ENCODE peak calls at places on chromosomes 6 and 20, in five cellular contexts. Y is BJ; I is heart right ventricle; M is Peyer's patch; T is CD8-positive, alpha-beta T cell. A is an unnamed sample.

GRCh38 chr20:19249515-19249914 is 37.1 kb downstream of the SLC24A3 start:
- DNase-seq in Y (no peak), I (no peak), T (no peak), M (no peak), A (no peak)

GRCh38 chr6:146913842-146914562 is 290.2 kb upstream of the STXBP5 start:
- DNase-seq in I (peak; percentile 51), M (no peak), Y (peak; percentile 95), T (no peak), A (no peak)

GRCh38 chr6:94130458-94130857 is 711.1 kb upstream of the EPHA7 start:
- DNase-seq in I (no peak), M (no peak), Y (no peak), T (no peak), A (no peak)

GRCh38 chr6:65566117-65566516 is 140.9 kb downstream of the EYS start:
- DNase-seq in Y (no peak), I (no peak), M (no peak), T (no peak), A (no peak)

GRCh38 chr6:35601331-35602132 is 87.2 kb downstream of the FKBP5 start:
- DNase-seq in T (peak; percentile 78), I (peak; percentile 25), M (peak; percentile 68), Y (peak; percentile 50), A (peak; percentile 33)

GRCh38 chr6:137852346-137852745 is 14.7 kb upstream of the TNFAIP3 start:
- DNase-seq in M (no peak), Y (no peak), I (no peak), T (no peak), A (no peak)

GRCh38 chr6:34926655-34927054 is 37.6 kb downstream of the ANKS1A start:
- DNase-seq in M (no peak), Y (peak; percentile 16), T (no peak), I (no peak), A (no peak)

GRCh38 chr6:83270971-83271714 is 78.0 kb downstream of the RWDD2A start:
- DNase-seq in Y (peak; percentile 74), I (no peak), T (no peak), M (no peak), A (no peak)

GRCh38 chr6:127464161-127464880 is 5.1 kb upstream of the KIAA0408 start:
- DNase-seq in M (no peak), Y (peak; percentile 42), I (no peak), T (no peak), A (no peak)

GRCh38 chr6:123546537-123546936 is 90.2 kb downstream of the TRDN start:
- DNase-seq in M (no peak), T (no peak), Y (no peak), I (no peak), A (no peak)

GRCh38 chr6:51398064-51398740 is 579.5 kb downstream of the TFAP2B start:
- DNase-seq in T (no peak), M (no peak), I (no peak), Y (no peak), A (no peak)

GRCh38 chr20:33944914-33945313 is 48.8 kb upstream of the RALY start:
- DNase-seq in M (no peak), Y (no peak), I (no peak), T (no peak), A (no peak)

GRCh38 chr20:58306421-58307261 is 2.9 kb upstream of the RAB22A start:
- DNase-seq in T (peak; percentile 67), I (peak; percentile 28), Y (no peak), M (peak; percentile 60), A (no peak)

GRCh38 chr6:159594106-159594749 is 98.8 kb downstream of the SOD2 start:
- DNase-seq in I (no peak), M (no peak), Y (no peak), T (no peak), A (no peak)

GRCh38 chr6:126051739-126052138 is 65.4 kb downstream of the TRMT11 start:
- DNase-seq in T (no peak), I (no peak), M (no peak), Y (no peak), A (no peak)

GRCh38 chr6:36443951-36444428 is 1.2 kb downstream of the KCTD20 start:
- DNase-seq in Y (no peak), M (no peak), T (no peak), I (no peak), A (no peak)

GRCh38 chr6:97068211-97068610 is 143.7 kb downstream of the KLHL32 start:
- DNase-seq in Y (no peak), M (no peak), T (no peak), I (no peak), A (no peak)

GRCh38 chr20:46307139-46307998 is 929 bp downstream of the CDH22 start:
- DNase-seq in I (no peak), M (peak; percentile 54), Y (no peak), T (peak; percentile 83), A (no peak)

GRCh38 chr6:69768664-69769063 is 28.1 kb downstream of the LMBRD1 start:
- DNase-seq in T (no peak), M (no peak), I (no peak), Y (no peak), A (no peak)

GRCh38 chr20:62047666-62048345 is 17.9 kb downstream of the TAF4 start:
- DNase-seq in I (no peak), M (no peak), Y (no peak), T (no peak), A (no peak)

GRCh38 chr6:10847684-10848083 is 9.3 kb upstream of the MAK start:
- DNase-seq in Y (no peak), I (no peak), M (no peak), T (no peak), A (no peak)

GRCh38 chr6:14286144-14286543 is 168.6 kb downstream of the CD83 start:
- DNase-seq in T (no peak), M (no peak), I (peak; percentile 34), Y (peak; percentile 83), A (no peak)

GRCh38 chr20:50821994-50822393 is 27.1 kb downstream of the BCAS4 start:
- DNase-seq in M (peak; percentile 62), I (no peak), Y (no peak), T (no peak), A (no peak)

GRCh38 chr6:31462964-31463940 is 34.7 kb upstream of the MICB start:
- DNase-seq in T (peak; percentile 93), I (peak; percentile 91), Y (peak; percentile 22), M (peak; percentile 98), A (peak; percentile 65)

GRCh38 chr6:31621991-31622390 is 1.5 kb downstream of the PRRC2A start:
- DNase-seq in I (no peak), T (no peak), M (no peak), Y (no peak), A (peak; percentile 70)

GRCh38 chr6:40586800-40587201 is 363 bp downstream of the LRFN2 start:
- DNase-seq in T (no peak), Y (no peak), I (no peak), M (no peak), A (no peak)

GRCh38 chr6:55694148-55694547 is 115.2 kb upstream of the HMGCLL1 start:
- DNase-seq in I (peak; percentile 48), Y (peak; percentile 28), T (no peak), M (no peak), A (no peak)

GRCh38 chr6:151763938-151764680 is 43.4 kb upstream of the ESR1 start:
- DNase-seq in Y (no peak), I (peak; percentile 95), T (peak; percentile 50), M (peak; percentile 34), A (peak; percentile 55)

GRCh38 chr6:32638521-32639219 is 1.5 kb downstream of the HLA-DQA1 start:
- DNase-seq in M (no peak), I (no peak), T (no peak), Y (no peak), A (no peak)

DNA sequence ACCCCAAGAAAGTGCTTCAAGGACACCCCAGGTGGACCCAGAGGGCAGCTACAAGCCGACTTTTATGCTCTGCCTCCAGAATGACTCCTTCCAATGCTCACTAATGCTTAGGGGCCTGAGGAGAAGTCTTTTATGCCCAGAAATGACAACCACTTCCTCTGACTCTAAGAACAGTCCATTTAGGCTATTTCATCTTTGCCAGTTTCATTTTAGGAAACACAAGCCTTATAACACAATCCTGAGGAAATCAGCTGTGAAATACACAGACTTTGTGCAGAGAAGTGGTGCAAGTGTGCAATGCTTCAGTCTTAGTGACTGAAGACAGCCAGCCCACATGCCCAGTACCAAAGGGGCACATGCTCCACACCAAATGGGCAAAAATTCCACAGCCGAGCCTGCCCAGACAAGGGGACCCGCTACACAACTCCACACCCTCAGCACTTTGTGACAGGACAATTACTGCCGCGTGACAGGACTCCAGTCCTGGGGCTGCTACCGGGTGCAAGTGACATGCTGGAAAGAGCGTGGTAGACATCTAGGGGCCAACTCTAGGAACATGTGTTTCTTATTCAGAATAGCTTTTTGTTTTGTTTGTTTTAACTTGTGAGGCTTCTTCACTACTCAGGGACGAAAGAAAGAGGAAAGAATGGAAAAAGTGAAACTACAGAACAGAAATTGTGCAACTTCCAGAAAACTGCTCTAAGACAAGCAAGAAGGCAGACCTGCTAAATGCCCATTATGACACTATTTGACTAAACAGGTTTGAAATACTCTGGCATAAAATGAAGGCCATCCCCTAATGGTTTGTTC is 28.2 kb upstream of the PLAGL1 start:
- DNase-seq in I (no peak), T (no peak), M (no peak), Y (peak; percentile 32), A (no peak)
- H3K4me3 ChIP-seq in I (peak overlapping the region; percentile 33), T (no peak overlapping the region), M (peak overlapping the region; percentile 1), Y (peak overlapping the region; percentile 26), A (no peak overlapping the region)

GRCh38 chr6:635233-635632 is 21.7 kb downstream of the HUS1B start:
- DNase-seq in M (no peak), T (no peak), Y (no peak), I (no peak), A (no peak)
- TF ChIP-seq CTCF in M (no peak), T (no peak), Y (no peak), I (no peak), A (no peak)

GRCh38 chr20:44582321-44583025 is at the start of gene PKIG:
- DNase-seq in T (no peak), M (no peak), I (peak; percentile 85), Y (peak; percentile 55), A (no peak)
- H3K4me3 ChIP-seq in T (no peak within 1 kb of the TSS), M (peak within 1 kb of the TSS; percentile 19), I (peak within 1 kb of the TSS; percentile 63), Y (peak within 1 kb of the TSS; percentile 50), A (no peak within 1 kb of the TSS)

GRCh38 chr20:11912664-11913415 is 4.9 kb upstream of the BTBD3 start:
- DNase-seq in T (no peak), M (no peak), I (no peak), Y (no peak), A (no peak)
- TF ChIP-seq CTCF in T (no peak), M (no peak), I (no peak), Y (no peak), A (no peak)

GRCh38 chr6:3250278-3250677 is 8.5 kb upstream of the PSMG4 start:
- DNase-seq in I (peak; percentile 43), M (no peak), T (no peak), Y (no peak), A (no peak)

GRCh38 chr6:3249821-3250220 is 8.9 kb upstream of the PSMG4 start:
- DNase-seq in Y (no peak), M (no peak), I (no peak), T (no peak), A (no peak)

GRCh38 chr6:3245216-3245615 is 13.5 kb upstream of the PSMG4 start:
- DNase-seq in I (no peak), T (no peak), Y (no peak), M (no peak), A (no peak)

GRCh38 chr6:3244003-3244831 is 14.5 kb upstream of the PSMG4 start:
- DNase-seq in M (no peak), T (no peak), Y (no peak), I (no peak), A (peak; percentile 92)

GRCh38 chr6:3247255-3248146 is 11.2 kb upstream of the PSMG4 start:
- DNase-seq in Y (peak; percentile 90), T (no peak), M (no peak), I (peak; percentile 44), A (no peak)
- H3K4me3 ChIP-seq in Y (peak overlapping the region; percentile 28), T (no peak overlapping the region), M (no peak overlapping the region), I (peak overlapping the region; percentile 34), A (no peak overlapping the region)